ENCODE peak calls at places on chromosome 15, in ten cellular contexts. A, G, Y, F, J, R, W, N, H and E are unnamed samples.

GRCh38 chr15:69794643-69795461 is 302.9 kb downstream of the TLE3 start:
- DNase-seq in R (peak), J (no peak), W (peak), F (peak), G (peak), Y (peak), H (no peak), A (no peak), N (no peak), E (no peak)

GRCh38 chr15:43268111-43269105 is 1.7 kb upstream of the TGM5 start:
- DNase-seq in H (no peak), R (no peak), A (no peak), G (no peak), F (peak), J (no peak), N (no peak), W (no peak), Y (no peak), E (peak)

GRCh38 chr15:25793354-25794050 is 69.6 kb downstream of the ATP10A start:
- DNase-seq in J (no peak), N (no peak), H (peak), A (no peak), G (no peak), W (no peak), Y (no peak), F (peak), R (no peak), E (no peak)

GRCh38 chr15:31070867-31071266 is 30.7 kb downstream of the TRPM1 start:
- DNase-seq in A (no peak), F (no peak), J (no peak), R (no peak), Y (no peak), H (no peak), G (no peak), N (no peak), W (no peak), E (no peak)

GRCh38 chr15:68423359-68424028 is 8.5 kb downstream of the ITGA11 start:
- DNase-seq in W (no peak), H (no peak), F (peak), R (no peak), G (peak), N (no peak), Y (no peak), A (no peak), J (no peak), E (no peak)

GRCh38 chr15:99978426-99978825 is 245.2 kb upstream of the LYSMD4 start:
- DNase-seq in G (no peak), Y (peak), J (no peak), R (no peak), N (no peak), H (no peak), W (no peak), F (no peak), A (no peak), E (no peak)

GRCh38 chr15:36887214-36888017 is 212.9 kb downstream of the MEIS2 start:
- DNase-seq in R (no peak), N (no peak), F (peak), H (peak), A (no peak), Y (no peak), J (no peak), W (no peak), G (no peak), E (no peak)

GRCh38 chr15:96354731-96355560 is 24.4 kb downstream of the NR2F2 start:
- DNase-seq in R (peak), N (no peak), Y (no peak), J (peak), F (no peak), H (no peak), G (no peak), W (no peak), A (no peak), E (no peak)

GRCh38 chr15:50911641-50912040 is 3.2 kb downstream of the AP4E1 start:
- DNase-seq in H (no peak), G (no peak), J (no peak), W (no peak), Y (no peak), N (no peak), A (no peak), R (no peak), F (no peak), E (no peak)

GRCh38 chr15:22811640-22812039 is 25.2 kb downstream of the NIPA1 start:
- DNase-seq in A (no peak), N (no peak), H (no peak), W (peak), Y (no peak), R (peak), G (no peak), J (peak), F (peak), E (peak)

GRCh38 chr15:48965972-48966371 is 2.3 kb upstream of the SHC4 start:
- DNase-seq in R (peak), G (no peak), N (no peak), Y (no peak), H (no peak), W (no peak), A (no peak), J (peak), F (no peak), E (peak)

GRCh38 chr15:100175406-100176114 is 166.2 kb downstream of the ADAMTS17 start:
- DNase-seq in Y (no peak), R (no peak), H (no peak), W (no peak), F (peak), N (no peak), A (no peak), J (no peak), G (no peak), E (no peak)

GRCh38 chr15:67010898-67011619 is 54.3 kb upstream of the SMAD3 start:
- DNase-seq in H (no peak), R (peak), F (no peak), G (no peak), N (no peak), A (no peak), Y (no peak), J (no peak), W (no peak), E (no peak)

GRCh38 chr15:96878129-96878528 is 547.6 kb downstream of the NR2F2 start:
- DNase-seq in G (no peak), N (no peak), Y (no peak), A (no peak), W (no peak), R (no peak), H (no peak), J (no peak), F (no peak), E (no peak)

DNA sequence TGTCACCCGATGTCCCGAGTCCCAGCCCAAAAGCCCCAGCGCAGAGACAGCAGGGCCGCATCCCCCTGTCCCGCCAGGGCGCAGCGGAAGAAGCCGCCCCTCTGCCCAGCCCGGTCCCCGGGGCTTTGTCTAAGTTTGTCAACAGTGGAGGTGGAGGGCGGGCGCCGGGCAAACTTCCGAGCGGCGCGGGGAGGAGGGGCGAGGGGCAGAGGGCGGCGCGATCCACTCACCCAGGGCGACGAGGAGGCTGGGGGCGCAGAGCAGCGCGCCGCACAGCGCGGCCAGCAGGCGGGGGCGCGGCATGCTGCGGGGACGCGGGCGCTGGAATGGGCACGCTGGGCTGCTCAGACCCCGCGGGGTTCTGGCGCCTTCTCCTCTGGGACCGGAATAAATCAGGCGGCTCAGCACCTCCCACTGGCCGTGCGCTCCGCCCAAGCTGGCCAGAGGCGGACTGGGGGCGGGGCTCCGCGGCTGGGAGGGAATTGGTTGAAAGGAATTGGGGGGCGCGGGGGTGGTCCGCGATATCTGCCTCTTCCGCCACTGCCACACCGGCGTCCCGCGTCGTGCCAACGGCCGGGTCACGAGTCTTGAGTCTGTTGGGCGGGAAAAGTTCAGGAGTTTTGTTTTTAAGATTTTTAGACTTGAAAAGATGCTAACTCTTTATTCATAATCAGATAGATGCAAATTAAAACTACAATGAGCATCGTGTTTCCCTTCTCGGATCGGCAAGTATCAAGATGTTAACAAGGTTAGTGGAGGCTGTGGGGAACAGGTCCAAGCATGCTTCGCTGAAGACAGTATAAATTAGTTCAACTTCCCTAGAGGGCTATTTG is at the start of gene MFGE8:
- DNase-seq in A (no peak), R (peak), W (peak), Y (peak), G (peak), J (peak), F (peak), N (no peak), H (peak), E (peak)
- TF ChIP-seq POLR2A in A (no peak), R (peak), W (peak), Y (no peak), G (no peak), J (peak), F (no peak), N (no peak), H (peak), E (peak)

GRCh38 chr15:33766329-33766728 is 202.0 kb upstream of the CHRM5 start:
- DNase-seq in J (no peak), Y (no peak), A (no peak), R (no peak), H (no peak), G (no peak), F (no peak), W (no peak), N (no peak), E (no peak)
- TF ChIP-seq POLR2A in J (no peak), Y (no peak), A (no peak), R (no peak), H (no peak), G (no peak), F (no peak), W (no peak), N (no peak), E (no peak)

DNA sequence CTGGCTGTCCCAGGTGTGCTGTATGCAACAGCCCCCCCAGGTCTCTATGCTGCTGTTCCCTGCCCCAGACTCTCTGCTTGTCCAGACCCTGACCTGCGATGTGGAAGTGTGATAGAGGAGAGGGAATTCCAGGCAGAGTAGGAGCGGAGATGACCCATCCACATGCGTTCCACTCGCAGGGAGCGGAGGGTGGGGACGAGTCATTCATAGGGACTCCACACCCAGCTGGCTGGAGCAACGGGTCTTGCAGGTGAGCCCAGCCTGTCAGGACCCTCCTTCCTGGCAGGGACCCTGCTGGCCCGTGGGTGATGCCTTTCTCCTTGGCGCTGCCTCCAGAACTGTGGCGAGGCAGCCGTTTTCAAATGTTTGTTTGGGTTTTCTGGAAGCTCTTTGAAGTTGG is 58.8 kb downstream of the CEMIP start:
- DNase-seq in J (no peak), W (no peak), F (no peak), N (no peak), Y (no peak), G (no peak), A (no peak), R (no peak), H (no peak), E (no peak)
- TF ChIP-seq POLR2A in J (no peak), W (no peak), F (no peak), N (no peak), Y (no peak), G (no peak), A (no peak), R (no peak), H (no peak), E (no peak)

GRCh38 chr15:59688383-59688887 is 685 bp downstream of the BNIP2 start:
- DNase-seq in Y (no peak), N (no peak), A (no peak), J (peak), F (no peak), H (no peak), R (peak), W (no peak), G (no peak), E (peak)
- TF ChIP-seq POLR2A in Y (no peak), N (no peak), A (no peak), J (no peak), F (no peak), H (no peak), R (peak), W (peak), G (no peak), E (no peak)